ENCODE peak calls at places on chromosomes 13 and 19, in eight cellular contexts. One of them, this sample, is unnamed.

GRCh38 chr19:10406191-10406590 is 2.8 kb upstream of the CDC37 start:
- DNase-seq in fibroblast of lung: no peak
- DNase-seq in tibial artery: no peak
- DNase-seq in IMR-90: no peak
- DNase-seq in GM23338: no peak
- DNase-seq in left ventricle myocardium inferior: no peak
- DNase-seq in ovary: no peak
- DNase-seq in gastrocnemius medialis: no peak
- DNase-seq in this sample: no peak

GRCh38 chr13:27229642-27230041 is 21.7 kb upstream of the RPL21 start:
- DNase-seq in left ventricle myocardium inferior: no peak
- DNase-seq in IMR-90: no peak
- DNase-seq in gastrocnemius medialis: no peak
- DNase-seq in tibial artery: no peak
- DNase-seq in ovary: no peak
- DNase-seq in fibroblast of lung: no peak
- DNase-seq in GM23338: no peak
- DNase-seq in this sample: no peak

GRCh38 chr13:75258159-75258782 is 223.7 kb downstream of the TBC1D4 start:
- DNase-seq in ovary: no peak
- DNase-seq in left ventricle myocardium inferior: no peak
- DNase-seq in IMR-90: peak
- DNase-seq in tibial artery: no peak
- DNase-seq in gastrocnemius medialis: no peak
- DNase-seq in fibroblast of lung: peak
- DNase-seq in GM23338: peak
- DNase-seq in this sample: no peak

GRCh38 chr19:10828981-10829821 is 6.8 kb downstream of the TMED1 start:
- DNase-seq in GM23338: peak
- DNase-seq in ovary: no peak
- DNase-seq in left ventricle myocardium inferior: no peak
- DNase-seq in gastrocnemius medialis: no peak
- DNase-seq in tibial artery: no peak
- DNase-seq in IMR-90: no peak
- DNase-seq in fibroblast of lung: no peak
- DNase-seq in this sample: no peak

GRCh38 chr13:32267836-32268439 is 47.2 kb downstream of the ZAR1L start:
- DNase-seq in ovary: no peak
- DNase-seq in IMR-90: no peak
- DNase-seq in GM23338: peak
- DNase-seq in gastrocnemius medialis: no peak
- DNase-seq in tibial artery: no peak
- DNase-seq in fibroblast of lung: no peak
- DNase-seq in left ventricle myocardium inferior: no peak
- DNase-seq in this sample: no peak

GRCh38 chr19:12139309-12139708 is 841 bp downstream of the ZNF20 start:
- DNase-seq in gastrocnemius medialis: no peak
- DNase-seq in tibial artery: no peak
- DNase-seq in left ventricle myocardium inferior: no peak
- DNase-seq in IMR-90: peak
- DNase-seq in GM23338: peak
- DNase-seq in fibroblast of lung: no peak
- DNase-seq in ovary: no peak
- DNase-seq in this sample: no peak

GRCh38 chr13:98548230-98548629 is 28.7 kb downstream of the STK24 start:
- DNase-seq in GM23338: no peak
- DNase-seq in ovary: no peak
- DNase-seq in IMR-90: peak
- DNase-seq in left ventricle myocardium inferior: no peak
- DNase-seq in gastrocnemius medialis: no peak
- DNase-seq in tibial artery: no peak
- DNase-seq in fibroblast of lung: no peak
- DNase-seq in this sample: no peak

GRCh38 chr19:54535601-54536000 is 33.0 kb downstream of the LAIR2 start:
- DNase-seq in tibial artery: no peak
- DNase-seq in fibroblast of lung: no peak
- DNase-seq in ovary: no peak
- DNase-seq in IMR-90: no peak
- DNase-seq in left ventricle myocardium inferior: no peak
- DNase-seq in GM23338: no peak
- DNase-seq in gastrocnemius medialis: no peak
- DNase-seq in this sample: no peak

GRCh38 chr13:30751183-30751933 is 16.0 kb downstream of the ALOX5AP start:
- DNase-seq in GM23338: no peak
- DNase-seq in tibial artery: no peak
- DNase-seq in fibroblast of lung: no peak
- DNase-seq in gastrocnemius medialis: no peak
- DNase-seq in ovary: no peak
- DNase-seq in IMR-90: no peak
- DNase-seq in left ventricle myocardium inferior: no peak
- DNase-seq in this sample: no peak

GRCh38 chr19:46065486-46065885 is 24.7 kb upstream of the IGFL4 start:
- DNase-seq in gastrocnemius medialis: no peak
- DNase-seq in GM23338: no peak
- DNase-seq in tibial artery: no peak
- DNase-seq in left ventricle myocardium inferior: no peak
- DNase-seq in IMR-90: no peak
- DNase-seq in fibroblast of lung: peak
- DNase-seq in ovary: no peak
- DNase-seq in this sample: no peak

GRCh38 chr13:51469790-51470189 is 17.0 kb upstream of the INTS6 start:
- DNase-seq in gastrocnemius medialis: no peak
- DNase-seq in tibial artery: no peak
- DNase-seq in left ventricle myocardium inferior: no peak
- DNase-seq in ovary: no peak
- DNase-seq in IMR-90: no peak
- DNase-seq in GM23338: no peak
- DNase-seq in fibroblast of lung: no peak
- DNase-seq in this sample: no peak

GRCh38 chr19:34962281-34962944 is 1.6 kb downstream of the ZNF792 start:
- DNase-seq in fibroblast of lung: no peak
- DNase-seq in left ventricle myocardium inferior: no peak
- DNase-seq in tibial artery: no peak
- DNase-seq in GM23338: no peak
- DNase-seq in gastrocnemius medialis: no peak
- DNase-seq in ovary: no peak
- DNase-seq in IMR-90: peak
- DNase-seq in this sample: no peak

DNA sequence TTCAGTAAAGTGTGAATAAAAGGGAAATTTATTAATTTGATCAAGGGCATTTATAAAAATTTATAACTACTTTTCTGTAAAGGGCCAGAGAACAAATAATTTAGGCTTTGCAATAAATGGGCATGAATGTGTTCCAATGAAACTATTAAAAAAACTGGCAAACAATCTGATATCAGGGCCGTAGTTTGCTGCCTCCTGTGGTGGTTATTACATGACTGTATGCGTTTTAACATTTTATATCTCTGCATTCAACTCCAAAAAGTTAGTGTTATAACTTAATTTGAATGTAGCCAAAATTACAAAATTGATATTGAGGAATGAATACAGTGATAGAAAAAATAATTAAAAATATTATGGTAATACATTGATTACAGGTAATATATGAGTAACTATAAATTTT is 80.5 kb upstream of the POSTN start:
- DNase-seq in IMR-90: no peak
- DNase-seq in gastrocnemius medialis: no peak
- DNase-seq in tibial artery: no peak
- DNase-seq in ovary: no peak
- DNase-seq in fibroblast of lung: no peak
- DNase-seq in left ventricle myocardium inferior: no peak
- DNase-seq in GM23338: no peak
- DNase-seq in this sample: no peak
- TF ChIP-seq CTCF in IMR-90: peak
- TF ChIP-seq CTCF in gastrocnemius medialis: no peak
- TF ChIP-seq CTCF in tibial artery: no peak
- TF ChIP-seq CTCF in ovary: no peak
- TF ChIP-seq CTCF in fibroblast of lung: peak
- TF ChIP-seq CTCF in left ventricle myocardium inferior: no peak
- TF ChIP-seq CTCF in GM23338: peak
- TF ChIP-seq CTCF in this sample: peak

DNA sequence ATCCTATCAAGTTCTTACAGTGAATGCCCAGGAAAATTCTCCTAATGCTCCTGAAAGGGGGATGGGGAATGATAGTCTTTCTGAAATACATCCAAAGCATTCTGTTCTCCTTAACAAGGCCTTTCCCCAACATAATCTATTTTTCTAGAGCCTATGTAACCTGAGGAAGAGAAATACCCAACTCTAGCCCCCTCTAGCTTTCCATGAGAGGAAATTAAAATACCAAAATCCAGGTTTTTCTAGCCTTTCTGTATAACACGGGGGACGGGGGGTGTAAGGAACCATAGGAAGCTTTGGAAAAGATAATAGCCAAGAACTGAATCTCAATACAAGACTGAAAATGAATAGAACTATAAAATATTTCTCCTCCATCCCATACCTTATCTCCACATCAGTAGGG is 815.9 kb downstream of the SLITRK6 start:
- DNase-seq in tibial artery: no peak
- DNase-seq in fibroblast of lung: no peak
- DNase-seq in gastrocnemius medialis: no peak
- DNase-seq in GM23338: peak
- DNase-seq in IMR-90: no peak
- DNase-seq in left ventricle myocardium inferior: no peak
- DNase-seq in ovary: no peak
- DNase-seq in this sample: no peak
- H3K27ac ChIP-seq in tibial artery: no peak
- H3K27ac ChIP-seq in fibroblast of lung: no peak
- H3K27ac ChIP-seq in gastrocnemius medialis: no peak
- H3K27ac ChIP-seq in GM23338: no peak
- H3K27ac ChIP-seq in IMR-90: no peak
- H3K27ac ChIP-seq in left ventricle myocardium inferior: no peak
- H3K27ac ChIP-seq in ovary: no peak
- H3K27ac ChIP-seq in this sample: no peak

GRCh38 chr19:30811397-30812098 is 439.4 kb downstream of the ZNF536 start:
- DNase-seq in tibial artery: no peak
- DNase-seq in GM23338: no peak
- DNase-seq in left ventricle myocardium inferior: no peak
- DNase-seq in IMR-90: no peak
- DNase-seq in ovary: no peak
- DNase-seq in gastrocnemius medialis: no peak
- DNase-seq in fibroblast of lung: no peak
- DNase-seq in this sample: no peak
- H3K4me3 ChIP-seq in tibial artery: no peak
- H3K4me3 ChIP-seq in GM23338: no peak
- H3K4me3 ChIP-seq in left ventricle myocardium inferior: no peak
- H3K4me3 ChIP-seq in IMR-90: no peak
- H3K4me3 ChIP-seq in ovary: no peak
- H3K4me3 ChIP-seq in gastrocnemius medialis: no peak
- H3K4me3 ChIP-seq in fibroblast of lung: no peak
- H3K4me3 ChIP-seq in this sample: no peak

GRCh38 chr19:42122691-42123607 is 9.3 kb downstream of the POU2F2 start:
- DNase-seq in IMR-90: no peak
- DNase-seq in gastrocnemius medialis: no peak
- DNase-seq in left ventricle myocardium inferior: no peak
- DNase-seq in ovary: no peak
- DNase-seq in GM23338: no peak
- DNase-seq in fibroblast of lung: no peak
- DNase-seq in tibial artery: no peak
- DNase-seq in this sample: no peak
- TF ChIP-seq CTCF in IMR-90: no peak
- TF ChIP-seq CTCF in gastrocnemius medialis: no peak
- TF ChIP-seq CTCF in left ventricle myocardium inferior: no peak
- TF ChIP-seq CTCF in ovary: no peak
- TF ChIP-seq CTCF in GM23338: no peak
- TF ChIP-seq CTCF in fibroblast of lung: no peak
- TF ChIP-seq CTCF in tibial artery: no peak
- TF ChIP-seq CTCF in this sample: peak

This sample was measured in AG04450.